ENCODE peak calls at places on chromosome 7, in four cellular contexts. X is fibroblast of lung, Z is fibroblast of mammary gland, U is A549. B is an unnamed sample.

GRCh38 chr7:144455040-144455404 is 51.5 kb upstream of the NOBOX start:
- DNase-seq in Z (no peak), X (no peak), U (no peak), B (no peak)

GRCh38 chr7:29843738-29844137 is 37.4 kb downstream of the WIPF3 start:
- DNase-seq in U (no peak), X (no peak), Z (no peak), B (no peak)

GRCh38 chr7:33649476-33650441 is 255.6 kb upstream of the BMPER start:
- DNase-seq in X (no peak), Z (peak), U (no peak), B (no peak)

GRCh38 chr7:155975490-155975889 is 163.2 kb upstream of the SHH start:
- DNase-seq in Z (no peak), U (no peak), X (no peak), B (no peak)

GRCh38 chr7:140136108-140136507 is 40.7 kb downstream of the KDM7A start:
- DNase-seq in Z (no peak), U (no peak), X (no peak), B (no peak)

GRCh38 chr7:99562832-99563231 is 4.4 kb downstream of the ZNF655 start:
- DNase-seq in U (peak), X (peak), Z (peak), B (peak)

GRCh38 chr7:120990468-120991118 is 2.1 kb downstream of the CPED1 start:
- DNase-seq in U (no peak), X (no peak), Z (no peak), B (no peak)

GRCh38 chr7:44284216-44284615 is 41.2 kb downstream of the CAMK2B start:
- DNase-seq in U (no peak), X (peak), Z (no peak), B (no peak)

GRCh38 chr7:69790915-69791473 is 192.7 kb downstream of the AUTS2 start:
- DNase-seq in X (no peak), U (no peak), Z (no peak), B (no peak)

GRCh38 chr7:69791739-69792138 is 193.5 kb downstream of the AUTS2 start:
- DNase-seq in U (no peak), X (no peak), Z (no peak), B (no peak)

GRCh38 chr7:69786707-69787395 is 188.6 kb downstream of the AUTS2 start:
- DNase-seq in U (no peak), Z (no peak), X (peak), B (no peak)

GRCh38 chr7:69782917-69783684 is 184.8 kb downstream of the AUTS2 start:
- DNase-seq in U (no peak), X (peak), Z (peak), B (no peak)

DNA sequence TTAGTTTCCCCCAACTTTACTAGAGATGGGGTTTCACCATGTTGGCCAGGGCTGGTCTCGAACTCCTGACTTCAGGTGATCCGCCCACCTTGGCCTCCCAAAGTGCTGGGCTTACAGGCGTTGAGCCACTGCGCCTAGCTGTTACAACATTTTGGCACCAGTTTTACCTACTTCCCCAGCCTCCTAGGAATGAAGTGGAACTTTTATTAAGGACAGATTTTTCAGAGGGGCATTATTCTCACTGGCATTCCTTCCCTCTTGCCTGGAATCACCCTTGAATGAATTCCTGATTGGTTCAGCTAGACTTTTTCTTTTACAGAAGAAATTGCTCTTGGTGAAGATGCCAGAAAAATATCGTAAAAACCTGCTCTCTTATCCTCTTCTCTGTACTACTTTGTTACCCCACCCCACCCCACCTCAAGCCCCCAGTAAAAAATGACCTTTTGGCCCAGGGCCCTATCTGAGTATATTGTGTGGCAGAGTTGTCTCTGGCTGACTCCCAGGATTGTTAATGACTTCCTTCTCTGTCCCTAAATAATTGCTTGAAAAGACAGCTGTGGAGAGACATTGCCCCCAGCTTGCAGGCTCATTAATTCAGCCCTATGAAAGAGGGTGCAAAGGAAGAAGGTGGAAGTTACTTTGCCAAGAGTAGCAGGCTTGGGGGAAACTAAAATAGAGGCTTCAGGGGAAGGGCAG is 189.6 kb downstream of the AUTS2 start:
- DNase-seq in X (no peak), Z (no peak), U (no peak), B (no peak)
- H3K4me3 ChIP-seq in X (no peak), Z (no peak), U (no peak), B (no peak)

GRCh38 chr7:16411391-16411790 is 9.9 kb downstream of the CRPPA start:
- DNase-seq in X (peak), U (no peak), Z (peak), B (no peak)

GRCh38 chr7:16404631-16405030 is 16.7 kb downstream of the CRPPA start:
- DNase-seq in U (no peak), X (no peak), Z (no peak), B (no peak)

GRCh38 chr7:16412535-16413247 is 8.6 kb downstream of the CRPPA start:
- DNase-seq in X (no peak), U (no peak), Z (no peak), B (no peak)

GRCh38 chr7:16409777-16410176 is 11.6 kb downstream of the CRPPA start:
- DNase-seq in X (no peak), U (no peak), Z (no peak), B (no peak)
- TF ChIP-seq CTCF in X (no peak), U (no peak), Z (no peak), B (no peak)

GRCh38 chr7:151243045-151243349 is 5.5 kb downstream of the SMARCD3 start:
- DNase-seq in U (no peak), X (no peak), Z (no peak), B (no peak)

GRCh38 chr7:151244156-151244870 is 4.2 kb downstream of the SMARCD3 start:
- DNase-seq in Z (peak), X (no peak), U (peak), B (no peak)

GRCh38 chr7:151242181-151243044 is 6.1 kb downstream of the SMARCD3 start:
- DNase-seq in Z (no peak), X (no peak), U (no peak), B (no peak)

GRCh38 chr7:151244871-151245346 is 3.6 kb downstream of the SMARCD3 start:
- DNase-seq in Z (no peak), U (no peak), X (no peak), B (no peak)

GRCh38 chr7:151243411-151244155 is 4.9 kb downstream of the SMARCD3 start:
- DNase-seq in Z (no peak), X (no peak), U (no peak), B (no peak)
- H3K4me3 ChIP-seq in Z (no peak), X (no peak), U (no peak), B (no peak)

GRCh38 chr7:97381815-97382214 is 264.3 kb downstream of the SDHAF3 start:
- DNase-seq in U (no peak), X (no peak), Z (no peak), B (no peak)
- TF ChIP-seq CTCF in U (no peak), X (no peak), Z (no peak), B (no peak)

GRCh38 chr7:151013356-151013727 is 11.0 kb downstream of the ATG9B start:
- DNase-seq in Z (no peak), X (no peak), U (no peak), B (no peak)
- H3K4me3 ChIP-seq in Z (no peak), X (no peak), U (no peak), B (peak)

B was measured in HFF-Myc.